ENCODE peak calls at places on chromosome 19, in four cellular contexts. W, H, N and L are unnamed samples.

GRCh38 chr19:49019242-49019932 is 2.5 kb upstream of the LHB start:
- DNase-seq in W (no peak), H (peak), N (peak), L (no peak)

GRCh38 chr19:5282926-5283325 is 57.7 kb downstream of the PTPRS start:
- DNase-seq in W (no peak), H (no peak), N (no peak), L (no peak)

GRCh38 chr19:4969772-4970531 is 1.0 kb downstream of the KDM4B start:
- DNase-seq in W (no peak), H (peak), N (no peak), L (no peak)

GRCh38 chr19:13083008-13083404 is 19.7 kb downstream of the LYL1 start:
- DNase-seq in W (no peak), H (no peak), N (no peak), L (no peak)

GRCh38 chr19:27865927-27866777 is 1346.8 kb downstream of the UQCRFS1 start:
- DNase-seq in W (no peak), H (no peak), N (no peak), L (no peak)

GRCh38 chr19:3642987-3643386 is 16.4 kb upstream of the CACTIN start:
- DNase-seq in W (no peak), H (no peak), N (no peak), L (no peak)

GRCh38 chr19:36086326-36086725 is 24.6 kb upstream of the OVOL3 start:
- DNase-seq in W (no peak), H (no peak), N (no peak), L (no peak)

GRCh38 chr19:58357798-58358145 is 4.5 kb upstream of the A1BG start:
- DNase-seq in W (no peak), H (no peak), N (no peak), L (no peak)

GRCh38 chr19:58518261-58519086 is 1.1 kb downstream of the ZBTB45 start:
- DNase-seq in W (no peak), H (no peak), N (no peak), L (no peak)

DNA sequence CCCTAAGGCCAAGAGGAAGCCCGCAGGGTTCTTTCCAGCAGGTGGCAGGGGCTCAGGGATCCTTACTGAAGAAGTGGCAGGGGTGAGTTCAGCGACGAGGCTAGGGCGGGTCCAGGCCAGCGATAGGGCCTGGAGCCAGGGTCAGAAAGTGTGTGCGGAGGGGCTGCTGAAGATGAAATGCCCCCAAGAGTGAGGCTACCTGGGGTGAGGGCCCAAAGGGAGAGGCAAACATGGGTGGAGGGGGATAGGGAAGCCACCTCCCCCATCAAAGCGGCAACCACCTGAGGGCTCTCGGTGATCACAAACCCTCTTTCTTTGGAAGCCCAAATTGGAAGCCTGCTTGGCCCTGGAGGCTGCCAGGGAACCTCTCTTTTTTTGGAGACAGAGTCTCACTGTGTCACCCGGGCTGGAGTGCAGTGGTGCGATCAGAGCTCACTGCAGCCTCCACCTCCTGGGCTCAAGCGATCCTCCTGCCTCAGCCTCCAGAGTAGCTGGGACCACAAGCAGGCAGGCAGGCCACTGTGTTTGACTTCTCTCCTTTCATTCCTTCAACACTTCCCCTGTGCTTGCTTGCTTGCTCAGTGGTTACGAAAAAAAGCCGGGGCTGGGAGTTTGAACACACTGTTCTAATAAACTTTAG is 1.2 kb upstream of the ATP8B3 start:
- DNase-seq in W (no peak), H (no peak), N (no peak), L (no peak)
- TF ChIP-seq CTCF in W (no peak), H (no peak), N (no peak), L (no peak)

GRCh38 chr19:30256510-30256850 is 115.7 kb upstream of the ZNF536 start:
- DNase-seq in W (no peak), H (no peak), N (no peak), L (no peak)

GRCh38 chr19:30254789-30255188 is 117.4 kb upstream of the ZNF536 start:
- DNase-seq in W (no peak), H (no peak), N (no peak), L (no peak)

GRCh38 chr19:30253581-30253996 is 118.6 kb upstream of the ZNF536 start:
- DNase-seq in W (no peak), H (no peak), N (no peak), L (no peak)

GRCh38 chr19:30254214-30254613 is 118.0 kb upstream of the ZNF536 start:
- DNase-seq in W (no peak), H (no peak), N (no peak), L (no peak)

DNA sequence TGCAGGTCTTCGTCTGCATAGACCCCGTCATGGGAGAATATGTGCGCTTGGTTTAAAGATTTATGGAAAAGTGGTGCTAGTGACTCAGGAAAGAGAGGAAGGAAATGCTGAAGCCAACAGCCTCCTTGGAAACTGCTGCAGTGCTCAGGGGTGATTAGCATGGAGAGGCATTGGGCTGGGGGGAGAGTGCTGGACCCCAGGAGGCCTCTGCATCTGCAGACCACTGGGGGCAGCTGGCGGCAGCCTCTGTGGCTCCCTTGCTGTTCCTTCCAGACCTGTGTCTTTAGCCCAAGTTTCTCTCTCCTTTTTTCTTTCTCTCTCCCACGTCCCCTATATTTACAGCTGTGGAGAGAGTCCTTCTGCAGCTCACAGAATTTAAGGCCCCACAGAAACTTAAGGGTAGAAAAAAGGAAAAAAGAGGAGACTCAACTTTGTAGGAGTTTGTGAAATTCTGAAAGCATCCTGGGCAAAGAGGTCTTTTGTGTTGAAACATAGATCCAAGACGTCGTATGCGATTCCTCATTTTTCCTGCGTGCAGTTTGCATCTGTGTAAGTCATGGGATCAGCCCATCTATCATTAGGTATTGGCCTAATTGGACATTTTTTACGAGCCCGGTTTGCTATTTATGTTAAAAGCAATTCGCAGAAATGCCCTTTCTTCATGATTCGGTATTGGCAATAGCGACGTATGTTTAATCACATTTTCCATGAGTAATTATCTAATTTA is 116.2 kb upstream of the ZNF536 start:
- DNase-seq in W (no peak), H (no peak), N (no peak), L (no peak)
- TF ChIP-seq CTCF in W (no peak), H (no peak), N (no peak), L (no peak)

DNA sequence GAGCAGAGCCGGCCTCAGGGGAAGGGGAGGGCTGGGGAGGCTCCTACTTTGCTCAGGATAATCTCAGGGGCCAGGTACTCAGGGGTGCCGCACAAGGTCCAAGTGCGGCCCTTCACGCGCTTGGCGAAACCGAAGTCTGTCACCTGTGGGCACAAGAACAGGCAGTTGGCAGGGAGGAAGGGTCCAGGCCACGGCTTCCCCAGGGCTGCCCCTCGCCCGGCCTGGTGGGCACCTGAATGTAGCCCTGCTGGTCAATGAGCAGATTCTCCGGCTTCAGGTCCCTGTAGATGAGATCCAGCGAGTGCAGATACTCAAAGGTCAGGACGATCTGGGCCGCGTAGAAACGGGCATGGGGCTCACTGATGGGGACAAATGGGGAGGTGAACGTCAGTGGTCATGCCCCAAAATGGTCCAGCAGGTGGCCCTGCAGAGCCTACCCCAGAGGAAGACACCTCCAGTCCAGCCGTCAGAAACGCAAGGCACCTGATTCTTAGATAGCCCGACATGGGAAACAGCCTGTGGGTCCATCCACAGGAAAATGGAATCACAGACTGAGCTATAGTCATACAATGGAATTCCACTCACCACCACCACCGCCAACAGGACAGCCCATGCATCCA is 7.1 kb upstream of the SAMD1 start:
- DNase-seq in W (no peak), H (no peak), N (no peak), L (peak)
- TF ChIP-seq CTCF in W (peak), H (no peak), N (peak), L (no peak)

GRCh38 chr19:33312065-33312464 is 9.7 kb upstream of the CEBPA start:
- DNase-seq in W (no peak), H (no peak), N (no peak), L (no peak)
- TF ChIP-seq CTCF in W (no peak), H (no peak), N (no peak), L (no peak)

GRCh38 chr19:50147462-50148423 is 15.3 kb downstream of the IZUMO2 start:
- DNase-seq in W (peak), H (peak), N (peak), L (peak)
- TF ChIP-seq CTCF in W (peak), H (no peak), N (peak), L (peak)

GRCh38 chr19:10001899-10002298 is 8.4 kb downstream of the COL5A3 start:
- DNase-seq in W (no peak), H (no peak), N (no peak), L (no peak)
- TF ChIP-seq CTCF in W (peak), H (no peak), N (peak), L (no peak)